ENCODE peak calls at places on chromosomes 13 and 19, in seven cellular contexts. Y is GM04504, N is Daoy, E is esophagus squamous epithelium, C is brain microvascular endothelial cell, X is cortex of kidney, U is NCI-H774. F is an unnamed sample.

GRCh38 chr13:104586010-104586746 is 1520.0 kb upstream of the SLC10A2 start:
- DNase-seq in Y (no peak), N (peak), E (no peak), C (peak), X (no peak), U (no peak), F (no peak)

GRCh38 chr19:9847087-9847671 is 12.1 kb downstream of the PIN1 start:
- DNase-seq in Y (peak), N (peak), E (no peak), C (peak), X (no peak), U (no peak), F (peak)

GRCh38 chr13:31860002-31860401 is 120.7 kb downstream of the RXFP2 start:
- DNase-seq in Y (no peak), N (no peak), E (no peak), C (no peak), X (no peak), U (no peak), F (no peak)

GRCh38 chr19:12527034-12527836 is 24.0 kb downstream of the ZNF564 start:
- DNase-seq in Y (peak), N (no peak), E (no peak), C (peak), X (no peak), U (no peak), F (peak)

GRCh38 chr13:107427531-107427930 is 787.8 kb downstream of the LIG4 start:
- DNase-seq in Y (no peak), N (no peak), E (no peak), C (no peak), X (no peak), U (no peak), F (no peak)

GRCh38 chr19:3494559-3494958 is 5.9 kb downstream of the DOHH start:
- DNase-seq in Y (no peak), N (no peak), E (no peak), C (no peak), X (no peak), U (no peak), F (no peak)

GRCh38 chr13:38309397-38309796 is 40.3 kb upstream of the UFM1 start:
- DNase-seq in Y (no peak), N (no peak), E (no peak), C (no peak), X (no peak), U (no peak), F (no peak)

GRCh38 chr19:49758292-49758691 is 4.8 kb downstream of the TSKS start:
- DNase-seq in Y (no peak), N (peak), E (no peak), C (peak), X (no peak), U (no peak), F (no peak)

GRCh38 chr19:23437901-23438300 is 42.6 kb upstream of the ZNF91 start:
- DNase-seq in Y (no peak), N (no peak), E (no peak), C (no peak), X (no peak), U (no peak), F (no peak)

GRCh38 chr19:8146877-8147575 is 2.4 kb downstream of the FBN3 start:
- DNase-seq in Y (no peak), N (no peak), E (no peak), C (no peak), X (no peak), U (no peak), F (no peak)

GRCh38 chr13:105177265-105177900 is 1358.1 kb downstream of the EFNB2 start:
- DNase-seq in Y (no peak), N (no peak), E (no peak), C (peak), X (no peak), U (no peak), F (no peak)

GRCh38 chr19:15829277-15829770 is 13.9 kb upstream of the OR10H1 start:
- DNase-seq in Y (no peak), N (peak), E (no peak), C (no peak), X (no peak), U (no peak), F (no peak)

GRCh38 chr13:40476175-40476958 is 190.1 kb downstream of the FOXO1 start:
- DNase-seq in Y (peak), N (peak), E (no peak), C (peak), X (no peak), U (no peak), F (no peak)

GRCh38 chr13:93736111-93736510 is 509.5 kb downstream of the GPC6 start:
- DNase-seq in Y (no peak), N (no peak), E (no peak), C (peak), X (no peak), U (no peak), F (no peak)

GRCh38 chr19:37506387-37507166 is at the start of gene ZNF793:
- DNase-seq in Y (peak), N (peak), E (peak), C (peak), X (peak), U (peak), F (peak)

GRCh38 chr13:91986771-91987515 is 588.5 kb downstream of the GPC5 start:
- DNase-seq in Y (no peak), N (no peak), E (no peak), C (no peak), X (no peak), U (no peak), F (peak)

GRCh38 chr19:47239610-47240296 is 8.8 kb upstream of the BBC3 start:
- DNase-seq in Y (no peak), N (peak), E (no peak), C (no peak), X (no peak), U (peak), F (peak)

GRCh38 chr19:57465680-57466381 is 8.9 kb upstream of the VN1R1 start:
- DNase-seq in Y (no peak), N (peak), E (no peak), C (no peak), X (no peak), U (no peak), F (peak)

F was measured in NCI-H69.